ENCODE peak calls at places on chromosomes 1 and 21, in seven cellular contexts. Q is lung; T is heart right ventricle; M is esophagus squamous epithelium; W is OCI-LY7; S is tibial nerve; Z is CD8-positive, alpha-beta T cell. X is an unnamed sample.

GRCh38 chr1:53704304-53704703 is 34.7 kb downstream of the GLIS1 start:
- DNase-seq in Q (no peak), T (no peak), M (no peak), W (no peak), S (no peak), Z (no peak), X (no peak)

GRCh38 chr1:223337174-223337869 is 26.7 kb downstream of the SUSD4 start:
- DNase-seq in Q (no peak), T (no peak), M (no peak), W (no peak), S (no peak), Z (no peak), X (no peak)

GRCh38 chr1:226634611-226635246 is 86.2 kb downstream of the STUM start:
- DNase-seq in Q (no peak), T (no peak), M (no peak), W (no peak), S (no peak), Z (no peak), X (no peak)

GRCh38 chr1:57115030-57115614 is 149.3 kb upstream of the C8B start:
- DNase-seq in Q (no peak), T (no peak), M (no peak), W (no peak), S (no peak), Z (no peak), X (no peak)

GRCh38 chr1:25066253-25066652 is 136.2 kb upstream of the RUNX3 start:
- DNase-seq in Q (no peak), T (no peak), M (no peak), W (no peak), S (no peak), Z (no peak), X (no peak)

GRCh38 chr1:204660509-204660908 is 25.0 kb downstream of the LRRN2 start:
- DNase-seq in Q (no peak), T (no peak), M (no peak), W (no peak), S (no peak), Z (no peak), X (no peak)

GRCh38 chr1:34688358-34688757 is 66.5 kb upstream of the GJB5 start:
- DNase-seq in Q (no peak), T (no peak), M (no peak), W (no peak), S (no peak), Z (no peak), X (no peak)

GRCh38 chr1:206717237-206717989 is 32.7 kb downstream of the MAPKAPK2 start:
- DNase-seq in Q (no peak), T (no peak), M (no peak), W (peak; percentile 26), S (no peak), Z (no peak), X (no peak)

GRCh38 chr1:69513621-69514020 is 54.1 kb upstream of the LRRC7 start:
- DNase-seq in Q (no peak), T (no peak), M (no peak), W (no peak), S (no peak), Z (no peak), X (peak; percentile 86)

GRCh38 chr21:46065215-46065992 is 32.5 kb upstream of the COL6A2 start:
- DNase-seq in Q (peak; percentile 29), T (peak; percentile 83), M (no peak), W (no peak), S (no peak), Z (no peak), X (no peak)

GRCh38 chr1:16445052-16445451 is 4.5 kb downstream of the NECAP2 start:
- DNase-seq in Q (no peak), T (no peak), M (no peak), W (no peak), S (no peak), Z (no peak), X (no peak)

GRCh38 chr1:235246022-235246948 is 81.7 kb downstream of the ARID4B start:
- DNase-seq in Q (no peak), T (no peak), M (no peak), W (no peak), S (no peak), Z (no peak), X (peak; percentile 59)

GRCh38 chr1:185200889-185201288 is 43.9 kb downstream of the SWT1 start:
- DNase-seq in Q (no peak), T (no peak), M (no peak), W (no peak), S (no peak), Z (no peak), X (no peak)

GRCh38 chr1:183033205-183033604 is 10.0 kb downstream of the LAMC1 start:
- DNase-seq in Q (no peak), T (no peak), M (no peak), W (peak; percentile 38), S (no peak), Z (no peak), X (no peak)

GRCh38 chr1:168234846-168235547 is 9.2 kb downstream of the SFT2D2 start:
- DNase-seq in Q (no peak), T (no peak), M (no peak), W (peak; percentile 52), S (no peak), Z (peak; percentile 36), X (peak; percentile 63)

GRCh38 chr1:186740324-186740723 is 60.1 kb upstream of the PTGS2 start:
- DNase-seq in Q (no peak), T (no peak), M (no peak), W (no peak), S (no peak), Z (no peak), X (no peak)

GRCh38 chr1:62064831-62065230 is 129.8 kb upstream of the L1TD1 start:
- DNase-seq in Q (no peak), T (no peak), M (no peak), W (no peak), S (no peak), Z (no peak), X (no peak)

GRCh38 chr1:212884592-212884991 is 26.5 kb downstream of the FLVCR1 start:
- DNase-seq in Q (no peak), T (no peak), M (no peak), W (no peak), S (no peak), Z (no peak), X (peak; percentile 11)

GRCh38 chr21:43758132-43758619 is 17.9 kb downstream of the CSTB start:
- DNase-seq in Q (no peak), T (no peak), M (no peak), W (no peak), S (no peak), Z (no peak), X (no peak)

GRCh38 chr21:44426663-44427191 is 28.6 kb upstream of the LRRC3 start:
- DNase-seq in Q (no peak), T (no peak), M (no peak), W (no peak), S (no peak), Z (no peak), X (no peak)

GRCh38 chr1:11105586-11105985 is 5.9 kb upstream of the EXOSC10 start:
- DNase-seq in Q (no peak), T (no peak), M (no peak), W (no peak), S (no peak), Z (no peak), X (no peak)
- H3K36me3 ChIP-seq in Q (peaks cover 36% of the 10 kb centered on the region), T (peaks cover 57% of the 10 kb centered on the region), M (peaks cover 8% of the 10 kb centered on the region), W (peaks cover 37% of the 10 kb centered on the region), S (no peaks in the 10 kb centered on the region), Z (peaks cover 24% of the 10 kb centered on the region), X (peaks cover 13% of the 10 kb centered on the region)

GRCh38 chr1:197222780-197223179 is 45.3 kb upstream of the CRB1 start:
- DNase-seq in Q (no peak), T (no peak), M (no peak), W (no peak), S (no peak), Z (no peak), X (peak; percentile 34)

GRCh38 chr1:197224160-197224559 is 43.9 kb upstream of the CRB1 start:
- DNase-seq in Q (no peak), T (no peak), M (no peak), W (no peak), S (no peak), Z (no peak), X (peak; percentile 20)

GRCh38 chr1:197218857-197219256 is 49.2 kb upstream of the CRB1 start:
- DNase-seq in Q (no peak), T (no peak), M (no peak), W (no peak), S (no peak), Z (no peak), X (no peak)

DNA sequence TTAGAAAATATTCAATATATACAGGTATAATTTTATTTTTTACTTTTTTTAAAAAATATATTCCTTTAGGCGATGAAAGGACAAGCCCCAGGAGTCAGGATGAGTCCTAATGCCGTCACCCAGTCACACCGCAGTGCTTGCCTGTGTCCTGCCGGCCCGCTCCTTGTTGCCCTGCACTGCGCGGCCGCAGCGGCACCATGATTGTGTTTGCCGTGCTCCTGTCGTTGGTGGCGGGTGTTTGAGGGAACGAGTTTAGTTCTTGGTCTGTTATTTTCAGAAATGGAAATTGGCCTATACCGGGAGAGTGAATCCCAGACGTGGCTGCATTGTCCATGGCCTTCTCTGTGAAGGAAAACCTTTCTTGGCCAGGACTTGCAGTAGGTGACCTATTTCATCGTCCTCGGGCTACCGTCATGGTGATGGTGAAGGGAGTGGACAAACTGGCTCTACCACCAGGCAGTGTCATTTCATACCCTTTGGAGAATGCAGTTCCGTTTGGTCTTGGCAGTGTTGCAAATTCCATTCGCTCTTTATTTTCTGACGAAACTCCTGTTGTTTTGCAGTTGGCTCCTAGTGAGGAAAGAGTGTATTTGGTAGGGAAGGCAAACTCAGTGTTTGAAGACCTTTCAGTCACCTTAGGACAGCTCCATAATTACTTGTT is 45.9 kb upstream of the CRB1 start:
- DNase-seq in Q (no peak), T (no peak), M (no peak), W (no peak), S (no peak), Z (no peak), X (peak; percentile 65)
- TF ChIP-seq CTCF in Q (no peak), T (no peak), M (no peak), W (no peak), S (no peak), Z (no peak), X (no peak)

GRCh38 chr1:173876732-173877131 is 8.6 kb downstream of the ZBTB37 start:
- DNase-seq in Q (no peak), T (no peak), M (no peak), W (no peak), S (no peak), Z (no peak), X (no peak)
- H3K36me3 ChIP-seq in Q (peaks cover 12% of the 10 kb centered on the region), T (peaks cover 82% of the 10 kb centered on the region), M (no peaks in the 10 kb centered on the region), W (peaks cover 50% of the 10 kb centered on the region), S (no peaks in the 10 kb centered on the region), Z (peaks cover 13% of the 10 kb centered on the region), X (no peaks in the 10 kb centered on the region)

GRCh38 chr1:219806020-219806419 is 122.3 kb downstream of the SLC30A10 start:
- DNase-seq in Q (no peak), T (no peak), M (no peak), W (no peak), S (no peak), Z (no peak), X (no peak)

GRCh38 chr1:219801433-219801832 is 126.9 kb downstream of the SLC30A10 start:
- DNase-seq in Q (no peak), T (no peak), M (no peak), W (no peak), S (no peak), Z (no peak), X (no peak)

GRCh38 chr1:219808790-219809189 is 119.6 kb downstream of the SLC30A10 start:
- DNase-seq in Q (no peak), T (no peak), M (no peak), W (no peak), S (no peak), Z (no peak), X (no peak)

GRCh38 chr1:219806642-219807041 is 121.7 kb downstream of the SLC30A10 start:
- DNase-seq in Q (no peak), T (no peak), M (no peak), W (no peak), S (no peak), Z (no peak), X (no peak)

GRCh38 chr1:219805191-219805590 is 123.2 kb downstream of the SLC30A10 start:
- DNase-seq in Q (no peak), T (no peak), M (no peak), W (no peak), S (no peak), Z (no peak), X (no peak)
- TF ChIP-seq CTCF in Q (no peak), T (peak; percentile 24), M (no peak), W (peak; percentile 25), S (no peak), Z (no peak), X (no peak)